ENCODE peak calls at places on chromosomes 12 and 14, in eight cellular contexts. X, C, L, A, O, K, U and Y are unnamed samples.

GRCh38 chr12:57461904-57462306 is 2.3 kb downstream of the GLI1 start:
- DNase-seq in X (no peak), C (no peak), L (no peak), A (no peak), O (peak; percentile 20), K (no peak), U (no peak), Y (peak; percentile 47)

GRCh38 chr14:20683125-20683895 is 1.1 kb upstream of the RNASE4 start:
- DNase-seq in X (peak; percentile 78), C (peak; percentile 96), L (peak; percentile 42), A (peak; percentile 91), O (peak; percentile 93), K (peak; percentile 60), U (peak; percentile 80), Y (peak; percentile 90)

GRCh38 chr12:47159348-47159747 is 79.6 kb upstream of the AMIGO2 start:
- DNase-seq in X (no peak), C (no peak), L (no peak), A (no peak), O (no peak), K (no peak), U (no peak), Y (no peak)

GRCh38 chr12:112645586-112645985 is 146.0 kb upstream of the RPH3A start:
- DNase-seq in X (no peak), C (no peak), L (no peak), A (no peak), O (no peak), K (no peak), U (no peak), Y (no peak)

GRCh38 chr12:132360906-132361777 is 31.8 kb upstream of the GALNT9 start:
- DNase-seq in X (no peak), C (no peak), L (no peak), A (no peak), O (no peak), K (no peak), U (no peak), Y (no peak)

GRCh38 chr14:76918751-76919421 is 92.7 kb downstream of the LRRC74A start:
- DNase-seq in X (peak; percentile 97), C (peak; percentile 75), L (peak; percentile 86), A (peak; percentile 97), O (peak; percentile 57), K (no peak), U (peak; percentile 16), Y (peak; percentile 98)

GRCh38 chr12:47328831-47329545 is 249.2 kb upstream of the AMIGO2 start:
- DNase-seq in X (no peak), C (no peak), L (no peak), A (no peak), O (no peak), K (no peak), U (no peak), Y (peak; percentile 89)

GRCh38 chr12:95881331-95881955 is 22.7 kb downstream of the SNRPF start:
- DNase-seq in X (no peak), C (no peak), L (no peak), A (no peak), O (no peak), K (no peak), U (no peak), Y (no peak)

GRCh38 chr14:49424436-49425331 is 161.5 kb downstream of the RPS29 start:
- DNase-seq in X (no peak), C (no peak), L (no peak), A (no peak), O (no peak), K (no peak), U (no peak), Y (peak; percentile 1)

GRCh38 chr14:94174622-94175402 is 690 bp downstream of the PPP4R4 start:
- DNase-seq in X (no peak), C (no peak), L (peak; percentile 37), A (no peak), O (no peak), K (no peak), U (peak; percentile 13), Y (no peak)

GRCh38 chr12:100862600-100863149 is 68.1 kb downstream of the ANO4 start:
- DNase-seq in X (no peak), C (no peak), L (no peak), A (no peak), O (no peak), K (no peak), U (no peak), Y (no peak)

GRCh38 chr12:70467908-70468733 is 102.0 kb downstream of the KCNMB4 start:
- DNase-seq in X (no peak), C (no peak), L (no peak), A (no peak), O (no peak), K (no peak), U (no peak), Y (no peak)

GRCh38 chr12:103495783-103496456 is at the start of gene C12orf42:
- DNase-seq in X (no peak), C (no peak), L (peak; percentile 4), A (peak; percentile 12), O (peak; percentile 75), K (no peak), U (peak; percentile 27), Y (peak; percentile 65)

GRCh38 chr12:53750812-53751335 is 905 bp downstream of the CISTR start:
- DNase-seq in X (no peak), C (no peak), L (no peak), A (peak; percentile 91), O (peak; percentile 76), K (peak; percentile 8), U (no peak), Y (no peak)

GRCh38 chr14:99682809-99683618 is 1.1 kb upstream of the CYP46A1 start:
- DNase-seq in X (no peak), C (peak; percentile 74), L (peak; percentile 77), A (peak; percentile 74), O (peak; percentile 80), K (peak; percentile 74), U (peak; percentile 87), Y (peak; percentile 50)

GRCh38 chr12:121787063-121787774 is 6.3 kb downstream of the RHOF start:
- DNase-seq in X (no peak), C (no peak), L (no peak), A (no peak), O (no peak), K (peak; percentile 52), U (no peak), Y (no peak)